ENCODE peak calls at places on chromosomes 7 and 10, in seven cellular contexts. V is GM23338; Z is astrocyte; M is HCT116; E is CD8-positive, alpha-beta memory T cell; I is endothelial cell of umbilical vein; L is psoas muscle. O is an unnamed sample.

GRCh38 chr10:2049560-2049959 is 312.2 kb upstream of the ADARB2 start:
- DNase-seq in L (no peak), V (no peak), I (no peak), M (no peak), Z (no peak), E (no peak), O (no peak)

GRCh38 chr10:117590516-117590915 is 48.0 kb downstream of the EMX2 start:
- DNase-seq in Z (no peak), E (no peak), I (no peak), L (no peak), V (no peak), M (no peak), O (peak)

GRCh38 chr7:4566714-4567113 is 115.4 kb upstream of the FOXK1 start:
- DNase-seq in L (no peak), Z (no peak), M (no peak), E (no peak), I (no peak), V (no peak), O (no peak)

GRCh38 chr7:101678713-101679112 is 49.6 kb upstream of the MYL10 start:
- DNase-seq in V (no peak), M (no peak), I (no peak), L (no peak), Z (peak), E (no peak), O (peak)

GRCh38 chr10:11867497-11867896 is 44.3 kb downstream of the PROSER2 start:
- DNase-seq in I (no peak), L (no peak), E (no peak), V (peak), Z (no peak), M (no peak), O (no peak)

GRCh38 chr10:10786334-10787090 is 231.2 kb upstream of the CELF2 start:
- DNase-seq in L (no peak), V (no peak), I (peak), E (no peak), Z (peak), M (no peak), O (no peak)

GRCh38 chr7:6015917-6016652 is 7.0 kb downstream of the AIMP2 start:
- DNase-seq in E (no peak), L (peak), M (no peak), Z (peak), V (no peak), I (no peak), O (peak)

GRCh38 chr7:112207106-112207592 is 654 bp downstream of the ZNF277 start:
- DNase-seq in M (no peak), I (peak), E (no peak), L (no peak), Z (no peak), V (no peak), O (no peak)

GRCh38 chr7:70776627-70777101 is 355.3 kb upstream of the GALNT17 start:
- DNase-seq in I (no peak), Z (peak), V (no peak), E (no peak), L (no peak), M (no peak), O (no peak)

GRCh38 chr7:150941351-150941982 is 36.7 kb downstream of the KCNH2 start:
- DNase-seq in L (peak), Z (no peak), I (no peak), M (no peak), V (no peak), E (no peak), O (no peak)

GRCh38 chr10:46536171-46536570 is 20.3 kb downstream of the GPRIN2 start:
- DNase-seq in V (no peak), E (no peak), I (no peak), M (no peak), Z (no peak), L (peak), O (no peak)

GRCh38 chr10:61923210-61924024 is 21.9 kb downstream of the ARID5B start:
- DNase-seq in I (no peak), L (no peak), V (no peak), E (no peak), M (no peak), Z (peak), O (peak)

GRCh38 chr7:140400381-140400780 is 2.1 kb upstream of the SLC37A3 start:
- DNase-seq in M (no peak), L (no peak), V (no peak), I (peak), E (no peak), Z (no peak), O (no peak)

GRCh38 chr10:53606951-53607350 is 834.4 kb upstream of the MBL2 start:
- DNase-seq in M (no peak), V (no peak), E (no peak), L (no peak), I (no peak), Z (no peak), O (no peak)

GRCh38 chr7:119436882-119437281 is 836.1 kb upstream of the KCND2 start:
- DNase-seq in V (no peak), I (no peak), E (no peak), Z (no peak), M (no peak), L (no peak), O (no peak)

GRCh38 chr10:1631282-1631681 is 106.0 kb downstream of the ADARB2 start:
- DNase-seq in V (no peak), Z (no peak), L (no peak), M (no peak), E (peak), I (no peak), O (no peak)

GRCh38 chr10:109239371-109239770 is 683.9 kb downstream of the XPNPEP1 start:
- DNase-seq in I (no peak), L (no peak), Z (no peak), M (no peak), E (no peak), V (no peak), O (no peak)

GRCh38 chr10:22766693-22767092 is 52.3 kb upstream of the PIP4K2A start:
- DNase-seq in L (no peak), Z (no peak), E (no peak), M (no peak), V (no peak), I (no peak), O (no peak)

GRCh38 chr10:114010316-114010715 is 33.4 kb upstream of the ADRB1 start:
- DNase-seq in Z (no peak), L (no peak), V (no peak), I (no peak), E (no peak), M (no peak), O (no peak)

DNA sequence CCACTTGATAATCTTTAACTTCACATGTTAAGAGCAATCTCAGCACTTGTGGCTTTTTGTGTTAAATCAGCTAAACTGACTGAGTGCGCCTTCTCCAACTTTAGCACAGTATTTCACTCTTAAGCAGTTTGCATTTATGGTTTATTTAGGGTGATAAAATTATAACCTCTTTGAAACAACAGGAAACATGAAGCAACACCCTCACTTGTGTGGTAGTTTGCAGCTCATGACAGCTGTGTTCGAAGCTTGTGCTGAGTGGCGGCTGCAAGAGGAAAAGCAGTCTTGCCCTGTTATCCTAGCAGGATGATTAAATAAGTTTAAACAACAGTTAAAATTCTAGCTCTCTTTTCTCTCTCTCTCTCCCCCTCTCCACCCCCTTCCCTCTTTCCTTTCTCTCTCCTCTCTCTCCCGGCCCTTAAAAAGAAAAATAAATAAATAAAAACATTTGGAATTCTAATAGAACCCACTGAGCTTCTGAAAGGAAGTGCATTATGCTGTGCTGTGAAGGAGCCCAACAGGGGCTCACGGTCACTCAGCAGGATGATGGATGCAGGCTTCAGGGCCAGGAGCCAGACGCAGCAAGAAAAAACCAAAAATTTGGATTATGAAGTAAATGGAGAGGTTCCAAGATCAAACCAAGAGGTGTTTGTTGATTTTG is 25.2 kb downstream of the OGDH start:
- DNase-seq in L (no peak), I (peak), M (no peak), E (peak), Z (peak), V (no peak), O (no peak)
- H3K27ac ChIP-seq in L (peak), I (peak), M (no peak), E (peak), Z (no peak), V (peak), O (no peak)

DNA sequence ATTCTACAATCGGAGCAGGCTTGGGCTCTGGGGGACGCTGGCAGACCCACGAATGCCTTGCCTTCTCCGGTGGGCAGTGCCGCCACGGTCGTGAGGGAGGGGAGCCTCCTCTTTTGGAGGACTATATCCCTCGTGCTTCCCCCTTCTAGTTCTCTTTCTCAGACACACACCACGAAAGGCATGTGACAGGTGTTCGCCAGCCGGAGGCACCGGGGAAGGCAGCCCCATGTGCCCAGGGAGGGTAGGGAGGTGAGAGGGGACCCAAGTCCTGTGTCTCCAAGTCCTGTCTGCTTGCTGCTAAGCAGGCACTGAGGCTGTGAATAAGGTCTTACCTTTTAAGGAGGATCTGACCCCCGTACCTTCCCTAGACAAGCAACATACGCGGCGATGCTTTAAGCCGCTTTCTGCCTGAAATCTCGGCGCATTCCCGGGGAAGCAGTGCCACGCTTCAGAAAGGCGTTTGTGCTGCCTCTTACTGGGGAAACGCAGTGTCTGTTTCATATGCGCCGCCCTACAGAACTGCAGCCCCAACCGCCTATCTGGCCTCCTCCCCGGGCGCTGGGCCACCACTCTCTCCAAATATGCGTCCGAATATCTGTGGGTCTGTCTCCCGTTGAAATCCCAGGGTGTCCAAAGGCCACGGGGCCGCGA is 809 bp downstream of the PLXNA4 start:
- DNase-seq in V (peak), I (peak), Z (peak), E (no peak), M (no peak), L (peak), O (peak)
- H3K4me3 ChIP-seq in V (peak), I (peak), Z (peak), E (no peak), M (no peak), L (peak), O (peak)

DNA sequence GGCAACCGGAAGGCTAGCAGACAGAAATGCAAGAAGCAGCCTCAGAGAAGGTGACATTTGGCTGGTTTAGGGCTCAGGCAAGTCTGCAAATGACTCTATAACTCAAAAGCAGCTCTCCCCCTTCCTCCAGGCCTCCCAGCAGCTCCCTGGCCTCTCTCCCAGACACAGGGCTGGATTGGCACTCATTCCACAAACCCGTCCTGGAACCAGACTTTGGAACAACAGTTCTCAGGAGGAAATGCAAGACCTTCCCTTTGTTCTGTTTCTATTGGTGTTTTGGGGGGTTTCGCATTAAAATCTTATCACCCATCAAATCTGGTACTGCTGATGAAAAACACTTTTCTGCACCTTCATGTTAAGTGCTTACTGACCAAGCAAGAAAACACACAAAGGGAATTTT is 40.3 kb upstream of the EFCAB10 start:
- DNase-seq in E (no peak), Z (peak), I (peak), V (no peak), M (no peak), L (peak), O (no peak)
- H3K27ac ChIP-seq in E (no peak), Z (no peak), I (no peak), V (peak), M (no peak), L (no peak), O (no peak)

DNA sequence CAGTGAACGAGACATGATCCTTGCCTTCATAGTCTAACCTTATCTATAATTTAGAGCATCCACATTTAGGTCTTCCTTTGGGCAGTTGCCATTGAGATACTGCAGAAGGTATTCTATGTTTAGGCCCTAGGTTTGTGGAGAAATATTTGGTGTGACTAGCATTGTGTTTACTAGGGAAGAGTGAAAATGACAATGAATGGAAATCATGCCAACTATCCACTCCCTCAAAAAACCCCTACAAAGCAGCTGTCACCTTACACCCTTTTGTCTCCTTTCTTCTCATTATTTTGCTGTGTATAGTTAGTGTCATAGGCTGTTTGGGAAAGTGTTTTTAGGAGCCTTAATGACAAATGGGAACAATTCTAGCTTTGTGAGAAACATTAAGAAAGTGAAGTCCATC is 3.2 kb downstream of the CCNJ start:
- DNase-seq in V (no peak), L (no peak), I (peak), Z (no peak), M (no peak), E (no peak), O (no peak)
- H3K4me3 ChIP-seq in V (no peak), L (no peak), I (no peak), Z (no peak), M (no peak), E (no peak), O (no peak)

DNA sequence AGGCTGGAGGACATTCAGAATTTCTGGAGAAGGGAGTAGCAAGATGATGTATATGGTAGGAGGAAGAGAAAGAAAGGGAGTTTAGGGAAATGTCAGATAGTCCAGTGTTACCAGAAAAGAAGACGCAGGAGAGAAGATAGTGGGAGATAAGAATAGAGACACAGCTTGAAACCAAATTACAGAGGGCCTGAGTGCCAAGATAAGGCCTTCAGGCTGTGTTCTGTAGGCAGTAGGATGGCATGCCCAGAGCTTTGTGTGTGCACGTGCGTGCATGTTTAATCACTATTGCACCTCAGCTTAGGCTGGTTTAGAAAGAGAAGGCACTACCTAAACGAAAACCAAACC is 36.0 kb upstream of the BHLHA15 start:
- DNase-seq in V (no peak), M (no peak), I (no peak), E (no peak), L (no peak), Z (no peak), O (no peak)
- H3K27ac ChIP-seq in V (no peak), M (no peak), I (no peak), E (no peak), L (peak), Z (no peak), O (no peak)

GRCh38 chr7:16727736-16728135 is 25.8 kb upstream of the TSPAN13 start:
- DNase-seq in Z (no peak), I (no peak), L (no peak), V (no peak), M (no peak), E (no peak), O (peak)
- H3K4me3 ChIP-seq in Z (no peak), I (no peak), L (no peak), V (no peak), M (no peak), E (no peak), O (no peak)

GRCh38 chr7:92613214-92613613 is 23.0 kb upstream of the FAM133B start:
- DNase-seq in I (no peak), E (no peak), M (no peak), Z (no peak), L (no peak), V (no peak), O (no peak)
- H3K27ac ChIP-seq in I (no peak), E (no peak), M (no peak), Z (no peak), L (no peak), V (no peak), O (no peak)

GRCh38 chr10:110340821-110341220 is 36.1 kb upstream of the SMNDC1 start:
- DNase-seq in V (no peak), Z (peak), L (no peak), E (no peak), M (no peak), I (no peak), O (no peak)

GRCh38 chr10:110346914-110347313 is 42.2 kb upstream of the SMNDC1 start:
- DNase-seq in L (no peak), I (no peak), E (no peak), M (no peak), V (no peak), Z (no peak), O (no peak)

GRCh38 chr10:110343947-110344346 is 39.2 kb upstream of the SMNDC1 start:
- DNase-seq in V (no peak), L (no peak), Z (no peak), I (no peak), E (no peak), M (no peak), O (no peak)

GRCh38 chr10:110348351-110348750 is 43.6 kb upstream of the SMNDC1 start:
- DNase-seq in I (no peak), Z (no peak), E (no peak), V (no peak), L (no peak), M (no peak), O (no peak)

GRCh38 chr10:110344622-110345021 is 39.9 kb upstream of the SMNDC1 start:
- DNase-seq in M (no peak), Z (peak), I (no peak), E (no peak), V (no peak), L (no peak), O (no peak)
- H3K4me3 ChIP-seq in M (no peak), Z (no peak), I (no peak), E (no peak), V (no peak), L (no peak), O (no peak)

GRCh38 chr7:73830618-73830871 is 251 bp upstream of the CLDN4 start:
- DNase-seq in M (no peak), I (no peak), L (no peak), V (no peak), E (no peak), Z (no peak), O (no peak)

GRCh38 chr7:73830872-73831655 is at the start of gene CLDN4:
- DNase-seq in M (peak), V (peak), L (no peak), E (no peak), Z (no peak), I (no peak), O (no peak)

GRCh38 chr7:73829505-73829904 is 1.3 kb upstream of the CLDN4 start:
- DNase-seq in I (no peak), L (no peak), M (no peak), E (no peak), Z (no peak), V (peak), O (no peak)

GRCh38 chr7:73828972-73829371 is 1.8 kb upstream of the CLDN4 start:
- DNase-seq in V (no peak), Z (no peak), L (no peak), I (no peak), E (no peak), M (no peak), O (no peak)

GRCh38 chr7:73829921-73830617 is 727 bp upstream of the CLDN4 start:
- DNase-seq in I (no peak), M (no peak), L (no peak), E (no peak), V (no peak), Z (no peak), O (no peak)
- H3K27ac ChIP-seq in I (no peak), M (peak), L (no peak), E (no peak), V (peak), Z (no peak), O (no peak)

GRCh38 chr7:18495412-18496335 is at the start of gene HDAC9:
- DNase-seq in I (peak), M (no peak), E (no peak), L (peak), Z (peak), V (peak), O (peak)

GRCh38 chr7:18497082-18497481 is 1.5 kb downstream of the HDAC9 start:
- DNase-seq in E (no peak), V (no peak), Z (no peak), M (no peak), I (no peak), L (no peak), O (no peak)

GRCh38 chr7:18494821-18495408 is 634 bp upstream of the HDAC9 start:
- DNase-seq in E (no peak), L (no peak), M (no peak), V (peak), I (no peak), Z (peak), O (peak)

GRCh38 chr7:18497800-18498199 is 2.3 kb downstream of the HDAC9 start:
- DNase-seq in Z (no peak), M (no peak), I (no peak), E (no peak), V (no peak), L (no peak), O (no peak)

GRCh38 chr7:18496336-18496700 is 769 bp downstream of the HDAC9 start:
- DNase-seq in M (no peak), E (no peak), L (no peak), V (peak), Z (no peak), I (no peak), O (no peak)
- H3K4me3 ChIP-seq in M (no peak), E (no peak), L (peak), V (peak), Z (peak), I (no peak), O (peak)